ENCODE peak calls at places on chromosome 2, in five cellular contexts. G is CD4-positive, CD25-positive, alpha-beta regulatory T cell; V is AG04450; R is CD8-positive, alpha-beta T cell; U is GM23248. W is an unnamed sample.

GRCh38 chr2:241179894-241180293 is 8.6 kb upstream of the ANO7 start:
- DNase-seq in U (peak), G (no peak), R (no peak), V (no peak), W (no peak)

GRCh38 chr2:43027103-43027482 is 199.3 kb downstream of the ZFP36L2 start:
- DNase-seq in U (no peak), V (no peak), G (no peak), R (no peak), W (no peak)

GRCh38 chr2:31318360-31319336 is 84.7 kb downstream of the EHD3 start:
- DNase-seq in G (no peak), V (peak), R (peak), U (peak), W (peak)

GRCh38 chr2:237835372-237835771 is 24.1 kb upstream of the RAMP1 start:
- DNase-seq in V (no peak), R (no peak), G (no peak), U (no peak), W (no peak)

GRCh38 chr2:230914886-230915285 is 10.2 kb downstream of the GPR55 start:
- DNase-seq in R (no peak), G (no peak), V (no peak), U (no peak), W (no peak)

GRCh38 chr2:239472220-239472775 is 71.5 kb upstream of the HDAC4 start:
- DNase-seq in V (no peak), G (no peak), U (no peak), R (no peak), W (no peak)

GRCh38 chr2:5921081-5921642 is 229.0 kb downstream of the SOX11 start:
- DNase-seq in G (no peak), V (no peak), R (no peak), U (peak), W (no peak)

GRCh38 chr2:224253464-224253863 is 148.4 kb downstream of the FAM124B start:
- DNase-seq in U (no peak), G (no peak), R (no peak), V (no peak), W (no peak)

DNA sequence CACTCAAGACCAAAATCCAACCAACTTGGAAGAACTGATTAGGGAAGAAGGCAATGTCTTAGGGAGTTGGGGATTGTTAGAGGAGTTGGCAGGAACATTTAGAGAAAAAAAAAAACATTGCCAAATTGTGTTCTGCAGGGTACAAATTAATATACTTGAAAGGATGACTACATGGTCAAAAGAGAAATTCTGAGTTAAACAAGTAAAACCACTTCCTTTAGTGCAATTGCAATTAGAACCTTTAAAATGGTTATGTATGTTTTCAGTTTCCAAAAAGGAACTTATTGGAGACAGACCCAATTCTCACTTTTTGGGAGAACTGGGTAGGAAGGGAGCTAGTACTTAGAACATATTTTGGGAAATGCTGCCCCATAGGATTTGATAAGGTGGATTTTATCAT is 137.9 kb downstream of the GPD2 start:
- DNase-seq in G (no peak), V (no peak), R (no peak), U (no peak), W (no peak)
- H3K4me3 ChIP-seq in G (no peak), V (no peak), R (no peak), U (no peak), W (no peak)

GRCh38 chr2:64649626-64650025 is 4.1 kb downstream of the SERTAD2 start:
- DNase-seq in G (no peak), V (no peak), U (peak), R (no peak), W (peak)
- H3K27ac ChIP-seq in G (no peak), V (no peak), U (peak), R (no peak), W (peak)

GRCh38 chr2:29273004-29273703 is 157.9 kb downstream of the CLIP4 start:
- DNase-seq in G (no peak), U (peak), V (no peak), R (no peak), W (no peak)

GRCh38 chr2:29270606-29271005 is 155.4 kb downstream of the CLIP4 start:
- DNase-seq in R (no peak), U (no peak), G (no peak), V (no peak), W (no peak)

GRCh38 chr2:29267710-29268109 is 152.5 kb downstream of the CLIP4 start:
- DNase-seq in G (no peak), U (no peak), V (no peak), R (no peak), W (no peak)

GRCh38 chr2:29272311-29272710 is 157.1 kb downstream of the CLIP4 start:
- DNase-seq in R (no peak), V (no peak), G (no peak), U (no peak), W (no peak)

DNA sequence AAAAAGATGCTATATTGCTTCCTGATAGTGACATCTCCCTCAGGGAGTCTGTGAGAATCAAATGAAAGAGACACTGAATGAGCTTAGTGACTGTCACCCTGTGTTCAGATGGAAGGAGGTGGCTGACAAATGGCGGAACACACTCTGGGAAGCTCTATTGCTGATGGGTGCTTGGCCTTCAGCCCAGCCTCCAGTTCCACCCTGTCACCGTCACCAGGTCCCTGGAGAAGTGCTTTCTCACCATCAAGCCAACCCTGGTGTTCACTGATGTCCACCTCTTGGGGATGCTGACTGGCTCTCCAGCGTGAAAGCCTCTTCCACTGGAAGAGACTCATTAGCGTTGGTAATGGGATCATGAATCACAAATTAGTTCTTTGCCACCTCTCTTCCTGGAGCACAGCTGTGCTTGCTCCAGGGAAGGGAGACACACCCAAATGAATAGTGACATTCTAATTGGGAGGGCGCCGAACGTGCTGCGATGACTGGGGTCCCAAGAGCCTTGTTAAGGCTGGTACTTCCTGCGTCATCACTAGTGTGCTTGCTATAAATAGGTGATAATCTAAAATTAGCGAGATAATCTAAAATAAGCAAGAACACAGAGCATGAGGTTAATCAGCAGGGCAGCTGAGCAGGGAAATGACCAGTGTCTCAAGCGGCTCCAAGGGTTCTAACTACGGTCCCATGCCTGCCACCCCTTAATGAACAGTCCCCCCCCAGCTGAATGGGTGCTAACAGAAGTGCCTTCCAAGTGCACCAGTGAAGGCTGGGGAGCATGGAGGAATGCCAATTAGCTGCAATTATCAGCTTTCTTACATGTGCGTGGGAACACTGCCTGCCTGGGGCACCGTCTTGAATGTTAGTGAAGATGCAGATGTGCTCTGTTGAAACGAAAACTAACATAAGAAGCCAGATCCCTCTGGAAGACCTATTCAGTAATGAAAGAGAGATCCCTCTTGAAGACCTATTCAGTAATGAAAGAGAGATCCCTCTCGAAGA is 154.2 kb downstream of the CLIP4 start:
- DNase-seq in R (no peak), G (no peak), U (no peak), V (no peak), W (no peak)
- H3K4me3 ChIP-seq in R (no peak), G (no peak), U (no peak), V (no peak), W (no peak)

GRCh38 chr2:11533278-11534077 is at the start of gene GREB1:
- DNase-seq in G (no peak), V (no peak), U (peak), R (no peak), W (no peak)
- H3K27ac ChIP-seq in G (no peak), V (no peak), U (no peak), R (no peak), W (no peak)

DNA sequence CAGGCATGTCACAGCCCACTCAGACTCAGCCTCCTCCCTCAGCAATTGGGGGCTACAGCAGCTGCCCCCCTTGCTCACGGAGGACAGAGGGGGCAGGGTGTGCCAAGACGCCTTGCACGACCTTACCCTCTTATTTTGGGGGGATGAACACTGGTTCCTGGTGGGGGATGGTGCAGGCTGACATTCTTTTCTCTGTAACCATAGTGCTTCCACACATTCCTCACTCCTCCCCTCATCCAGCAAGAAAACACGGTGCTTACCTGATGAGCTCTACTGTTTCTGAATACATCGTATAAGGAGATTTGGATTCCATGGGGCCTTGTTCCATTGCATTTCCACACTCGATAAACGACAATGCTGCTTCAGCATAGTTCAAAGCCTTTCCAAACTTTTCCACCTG is 75.4 kb upstream of the REV1 start:
- DNase-seq in R (no peak), U (no peak), V (no peak), G (no peak), W (no peak)
- H3K4me3 ChIP-seq in R (no peak), U (no peak), V (no peak), G (no peak), W (no peak)

DNA sequence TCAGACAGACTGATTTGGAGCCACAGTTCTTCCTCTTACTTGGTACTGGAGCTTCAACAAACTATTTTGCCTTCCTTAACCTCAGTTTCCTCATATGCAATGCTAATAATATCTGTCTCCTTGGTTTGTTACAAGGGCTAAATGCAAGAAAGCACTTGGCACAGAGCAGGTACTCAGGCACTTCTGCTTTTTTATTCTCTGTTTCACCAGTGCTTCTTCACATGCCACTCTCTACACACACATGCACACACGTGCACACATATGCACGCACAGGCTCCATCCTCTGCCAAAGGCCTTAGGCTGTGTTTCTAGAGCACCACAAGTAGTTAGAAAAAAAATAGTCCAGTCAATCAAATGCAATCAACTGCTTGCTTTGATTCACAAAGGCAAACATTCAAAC is 92.2 kb upstream of the PKDCC start:
- DNase-seq in U (no peak), V (no peak), R (no peak), G (no peak), W (no peak)
- H3K27ac ChIP-seq in U (no peak), V (no peak), R (no peak), G (no peak), W (no peak)

GRCh38 chr2:176763871-176764404 is 448.7 kb upstream of the HNRNPA3 start:
- DNase-seq in R (no peak), V (no peak), G (no peak), U (peak), W (no peak)
- H3K4me3 ChIP-seq in R (no peak), V (no peak), G (no peak), U (no peak), W (no peak)

GRCh38 chr2:101801496-101801895 is 104.0 kb downstream of the MAP4K4 start:
- DNase-seq in U (no peak), V (no peak), G (no peak), R (no peak), W (no peak)
- H3K27ac ChIP-seq in U (no peak), V (no peak), G (no peak), R (no peak), W (no peak)

W was measured in colonic mucosa.